ENCODE peak calls at places on chromosome 1, in seven cellular contexts. One of them, this sample, is unnamed.

GRCh38 chr1:18112611-18113010 is 5.0 kb downstream of the IGSF21 start:
- DNase-seq in IMR-90: no peak
- DNase-seq in heart left ventricle: no peak
- DNase-seq in spleen: no peak
- DNase-seq in cardiac muscle cell: no peak
- DNase-seq in adrenal gland: no peak
- DNase-seq in SK-N-SH: no peak
- DNase-seq in this sample: no peak

GRCh38 chr1:172708452-172708851 is 49.5 kb downstream of the FASLG start:
- DNase-seq in cardiac muscle cell: no peak
- DNase-seq in SK-N-SH: no peak
- DNase-seq in spleen: no peak
- DNase-seq in adrenal gland: no peak
- DNase-seq in IMR-90: no peak
- DNase-seq in heart left ventricle: no peak
- DNase-seq in this sample: no peak

GRCh38 chr1:99644302-99645004 is 1.5 kb upstream of the PALMD start:
- DNase-seq in heart left ventricle: no peak
- DNase-seq in cardiac muscle cell: no peak
- DNase-seq in spleen: no peak
- DNase-seq in IMR-90: no peak
- DNase-seq in adrenal gland: no peak
- DNase-seq in SK-N-SH: no peak
- DNase-seq in this sample: no peak

GRCh38 chr1:225460737-225461532 is 33.1 kb upstream of the LBR start:
- DNase-seq in IMR-90: no peak
- DNase-seq in cardiac muscle cell: no peak
- DNase-seq in SK-N-SH: peak; percentile 56
- DNase-seq in spleen: peak; percentile 66
- DNase-seq in heart left ventricle: no peak
- DNase-seq in adrenal gland: no peak
- DNase-seq in this sample: no peak

GRCh38 chr1:176559474-176560390 is 96.8 kb downstream of the PAPPA2 start:
- DNase-seq in SK-N-SH: peak; percentile 77
- DNase-seq in cardiac muscle cell: peak; percentile 90
- DNase-seq in spleen: no peak
- DNase-seq in heart left ventricle: peak; percentile 40
- DNase-seq in adrenal gland: peak; percentile 53
- DNase-seq in IMR-90: peak; percentile 53
- DNase-seq in this sample: peak; percentile 22

GRCh38 chr1:235996048-235996785 is 68.7 kb downstream of the NID1 start:
- DNase-seq in adrenal gland: no peak
- DNase-seq in SK-N-SH: no peak
- DNase-seq in cardiac muscle cell: peak; percentile 24
- DNase-seq in heart left ventricle: no peak
- DNase-seq in spleen: no peak
- DNase-seq in IMR-90: no peak
- DNase-seq in this sample: no peak

GRCh38 chr1:115052454-115053083 is 22.9 kb downstream of the TSHB start:
- DNase-seq in IMR-90: peak; percentile 33
- DNase-seq in adrenal gland: peak; percentile 51
- DNase-seq in spleen: no peak
- DNase-seq in cardiac muscle cell: peak; percentile 76
- DNase-seq in SK-N-SH: peak; percentile 61
- DNase-seq in heart left ventricle: peak; percentile 56
- DNase-seq in this sample: no peak

GRCh38 chr1:163794551-163794950 is 472.8 kb downstream of the NUF2 start:
- DNase-seq in spleen: no peak
- DNase-seq in heart left ventricle: no peak
- DNase-seq in IMR-90: no peak
- DNase-seq in adrenal gland: no peak
- DNase-seq in SK-N-SH: no peak
- DNase-seq in cardiac muscle cell: no peak
- DNase-seq in this sample: no peak

GRCh38 chr1:84611796-84612195 is 37.6 kb upstream of the CTBS start:
- DNase-seq in adrenal gland: no peak
- DNase-seq in spleen: no peak
- DNase-seq in IMR-90: peak; percentile 78
- DNase-seq in SK-N-SH: no peak
- DNase-seq in heart left ventricle: no peak
- DNase-seq in cardiac muscle cell: no peak
- DNase-seq in this sample: no peak

GRCh38 chr1:5620997-5621396 is 371.2 kb downstream of the NPHP4 start:
- DNase-seq in adrenal gland: no peak
- DNase-seq in spleen: no peak
- DNase-seq in heart left ventricle: no peak
- DNase-seq in cardiac muscle cell: peak; percentile 86
- DNase-seq in IMR-90: no peak
- DNase-seq in SK-N-SH: peak; percentile 83
- DNase-seq in this sample: peak; percentile 22

GRCh38 chr1:214205053-214205452 is 75.9 kb upstream of the SMYD2 start:
- DNase-seq in adrenal gland: no peak
- DNase-seq in spleen: no peak
- DNase-seq in heart left ventricle: no peak
- DNase-seq in cardiac muscle cell: no peak
- DNase-seq in IMR-90: no peak
- DNase-seq in SK-N-SH: no peak
- DNase-seq in this sample: no peak

GRCh38 chr1:235341334-235341733 is 13.0 kb downstream of the GGPS1 start:
- DNase-seq in spleen: no peak
- DNase-seq in cardiac muscle cell: no peak
- DNase-seq in SK-N-SH: no peak
- DNase-seq in IMR-90: no peak
- DNase-seq in adrenal gland: no peak
- DNase-seq in heart left ventricle: no peak
- DNase-seq in this sample: no peak

GRCh38 chr1:112957133-112957812 is 1.3 kb upstream of the SLC16A1 start:
- DNase-seq in SK-N-SH: peak; percentile 48
- DNase-seq in spleen: no peak
- DNase-seq in cardiac muscle cell: peak; percentile 62
- DNase-seq in adrenal gland: peak; percentile 35
- DNase-seq in IMR-90: peak; percentile 95
- DNase-seq in heart left ventricle: no peak
- DNase-seq in this sample: peak; percentile 10

GRCh38 chr1:144101397-144102050 is 129.7 kb upstream of the FAM72C start:
- DNase-seq in SK-N-SH: no peak
- DNase-seq in spleen: peak; percentile 84
- DNase-seq in cardiac muscle cell: peak; percentile 0
- DNase-seq in heart left ventricle: peak; percentile 28
- DNase-seq in IMR-90: no peak
- DNase-seq in adrenal gland: peak; percentile 26
- DNase-seq in this sample: no peak

GRCh38 chr1:165169028-165169427 is 187.5 kb downstream of the LMX1A start:
- DNase-seq in heart left ventricle: no peak
- DNase-seq in adrenal gland: no peak
- DNase-seq in spleen: no peak
- DNase-seq in SK-N-SH: no peak
- DNase-seq in IMR-90: no peak
- DNase-seq in cardiac muscle cell: no peak
- DNase-seq in this sample: no peak

GRCh38 chr1:86846166-86846647 is 67.7 kb downstream of the SELENOF start:
- DNase-seq in cardiac muscle cell: no peak
- DNase-seq in SK-N-SH: peak; percentile 7
- DNase-seq in heart left ventricle: no peak
- DNase-seq in spleen: no peak
- DNase-seq in adrenal gland: no peak
- DNase-seq in IMR-90: peak; percentile 91
- DNase-seq in this sample: no peak

GRCh38 chr1:1005774-1006304 is 5.9 kb upstream of the HES4 start:
- DNase-seq in IMR-90: no peak
- DNase-seq in adrenal gland: no peak
- DNase-seq in heart left ventricle: peak; percentile 27
- DNase-seq in spleen: peak; percentile 73
- DNase-seq in SK-N-SH: no peak
- DNase-seq in cardiac muscle cell: no peak
- DNase-seq in this sample: no peak

GRCh38 chr1:200626853-200627534 is 6.4 kb upstream of the KIF14 start:
- DNase-seq in cardiac muscle cell: no peak
- DNase-seq in adrenal gland: no peak
- DNase-seq in spleen: no peak
- DNase-seq in SK-N-SH: no peak
- DNase-seq in IMR-90: no peak
- DNase-seq in heart left ventricle: no peak
- DNase-seq in this sample: no peak

GRCh38 chr1:172476218-172476811 is 32.4 kb upstream of the PIGC start:
- DNase-seq in spleen: no peak
- DNase-seq in cardiac muscle cell: peak; percentile 62
- DNase-seq in SK-N-SH: no peak
- DNase-seq in heart left ventricle: no peak
- DNase-seq in adrenal gland: no peak
- DNase-seq in IMR-90: no peak
- DNase-seq in this sample: no peak

GRCh38 chr1:183957216-183957830 is 80.2 kb downstream of the COLGALT2 start:
- DNase-seq in adrenal gland: no peak
- DNase-seq in IMR-90: no peak
- DNase-seq in spleen: no peak
- DNase-seq in cardiac muscle cell: no peak
- DNase-seq in heart left ventricle: no peak
- DNase-seq in SK-N-SH: no peak
- DNase-seq in this sample: no peak

GRCh38 chr1:92901699-92902405 is 59.4 kb downstream of the DIPK1A start:
- DNase-seq in adrenal gland: no peak
- DNase-seq in heart left ventricle: no peak
- DNase-seq in SK-N-SH: no peak
- DNase-seq in spleen: no peak
- DNase-seq in cardiac muscle cell: no peak
- DNase-seq in IMR-90: peak; percentile 46
- DNase-seq in this sample: no peak

GRCh38 chr1:24713176-24713575 is 32.1 kb upstream of the CLIC4 start:
- DNase-seq in spleen: no peak
- DNase-seq in heart left ventricle: no peak
- DNase-seq in IMR-90: no peak
- DNase-seq in adrenal gland: no peak
- DNase-seq in SK-N-SH: no peak
- DNase-seq in cardiac muscle cell: no peak
- DNase-seq in this sample: no peak

GRCh38 chr1:203153989-203154821 is 21.4 kb downstream of the MYBPH start:
- DNase-seq in heart left ventricle: no peak
- DNase-seq in SK-N-SH: peak; percentile 55
- DNase-seq in cardiac muscle cell: no peak
- DNase-seq in spleen: no peak
- DNase-seq in IMR-90: peak; percentile 41
- DNase-seq in adrenal gland: no peak
- DNase-seq in this sample: no peak

GRCh38 chr1:111615874-111616715 is 3.5 kb upstream of the RAP1A start:
- DNase-seq in IMR-90: peak; percentile 32
- DNase-seq in cardiac muscle cell: no peak
- DNase-seq in SK-N-SH: no peak
- DNase-seq in spleen: no peak
- DNase-seq in heart left ventricle: no peak
- DNase-seq in adrenal gland: no peak
- DNase-seq in this sample: no peak
- H3K27ac ChIP-seq in IMR-90: no peak overlapping the region
- H3K27ac ChIP-seq in cardiac muscle cell: no peak overlapping the region
- H3K27ac ChIP-seq in SK-N-SH: no peak overlapping the region
- H3K27ac ChIP-seq in spleen: peak overlapping the region; percentile 77
- H3K27ac ChIP-seq in heart left ventricle: no peak overlapping the region
- H3K27ac ChIP-seq in adrenal gland: no peak overlapping the region
- H3K27ac ChIP-seq in this sample: no peak overlapping the region

GRCh38 chr1:28028873-28029654 is 59.3 kb downstream of the EYA3 start:
- DNase-seq in cardiac muscle cell: no peak
- DNase-seq in spleen: no peak
- DNase-seq in heart left ventricle: no peak
- DNase-seq in adrenal gland: no peak
- DNase-seq in IMR-90: peak; percentile 43
- DNase-seq in SK-N-SH: no peak
- DNase-seq in this sample: no peak

GRCh38 chr1:28027238-28027637 is 61.2 kb downstream of the EYA3 start:
- DNase-seq in cardiac muscle cell: no peak
- DNase-seq in adrenal gland: no peak
- DNase-seq in spleen: no peak
- DNase-seq in heart left ventricle: no peak
- DNase-seq in SK-N-SH: no peak
- DNase-seq in IMR-90: no peak
- DNase-seq in this sample: no peak

GRCh38 chr1:28035420-28035819 is 53.0 kb downstream of the EYA3 start:
- DNase-seq in heart left ventricle: no peak
- DNase-seq in adrenal gland: no peak
- DNase-seq in cardiac muscle cell: no peak
- DNase-seq in IMR-90: no peak
- DNase-seq in SK-N-SH: no peak
- DNase-seq in spleen: no peak
- DNase-seq in this sample: no peak

GRCh38 chr1:28027660-28028059 is 60.8 kb downstream of the EYA3 start:
- DNase-seq in cardiac muscle cell: no peak
- DNase-seq in spleen: no peak
- DNase-seq in adrenal gland: no peak
- DNase-seq in heart left ventricle: no peak
- DNase-seq in SK-N-SH: no peak
- DNase-seq in IMR-90: no peak
- DNase-seq in this sample: no peak

GRCh38 chr1:28031173-28031572 is 57.2 kb downstream of the EYA3 start:
- DNase-seq in heart left ventricle: no peak
- DNase-seq in SK-N-SH: no peak
- DNase-seq in spleen: no peak
- DNase-seq in cardiac muscle cell: peak; percentile 49
- DNase-seq in IMR-90: peak; percentile 27
- DNase-seq in adrenal gland: no peak
- DNase-seq in this sample: no peak
- H3K27ac ChIP-seq in heart left ventricle: no peak overlapping the region
- H3K27ac ChIP-seq in SK-N-SH: no peak overlapping the region
- H3K27ac ChIP-seq in spleen: no peak overlapping the region
- H3K27ac ChIP-seq in cardiac muscle cell: peak overlapping the region; percentile 76
- H3K27ac ChIP-seq in IMR-90: no peak overlapping the region
- H3K27ac ChIP-seq in adrenal gland: no peak overlapping the region
- H3K27ac ChIP-seq in this sample: no peak overlapping the region

DNA sequence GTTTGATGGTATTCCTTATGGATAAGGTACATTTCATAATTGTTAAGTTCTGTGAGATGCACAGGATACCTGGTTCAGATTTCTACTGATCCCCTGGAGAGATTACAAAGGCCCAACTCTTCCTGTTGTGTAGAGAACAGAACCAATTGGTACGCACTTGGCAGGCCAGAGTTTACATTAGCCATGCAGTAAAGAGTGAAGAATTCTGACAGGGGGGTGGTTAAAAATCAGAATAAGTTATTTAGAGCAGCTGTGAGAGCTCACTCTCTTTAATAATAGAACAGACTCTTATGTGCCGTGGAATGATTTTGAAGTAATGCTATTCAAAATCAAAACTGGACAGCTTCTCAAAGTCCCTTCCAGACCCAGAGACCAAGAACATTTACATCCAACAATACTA is 4.2 kb downstream of the USP24 start:
- DNase-seq in adrenal gland: no peak
- DNase-seq in heart left ventricle: no peak
- DNase-seq in spleen: no peak
- DNase-seq in cardiac muscle cell: no peak
- DNase-seq in IMR-90: no peak
- DNase-seq in SK-N-SH: no peak
- DNase-seq in this sample: no peak
- H3K27ac ChIP-seq in adrenal gland: no peak overlapping the region
- H3K27ac ChIP-seq in heart left ventricle: peak overlapping the region; percentile 98
- H3K27ac ChIP-seq in spleen: peak overlapping the region; percentile 99
- H3K27ac ChIP-seq in cardiac muscle cell: peak overlapping the region; percentile 72
- H3K27ac ChIP-seq in IMR-90: no peak overlapping the region
- H3K27ac ChIP-seq in SK-N-SH: peak overlapping the region; percentile 8
- H3K27ac ChIP-seq in this sample: no peak overlapping the region

DNA sequence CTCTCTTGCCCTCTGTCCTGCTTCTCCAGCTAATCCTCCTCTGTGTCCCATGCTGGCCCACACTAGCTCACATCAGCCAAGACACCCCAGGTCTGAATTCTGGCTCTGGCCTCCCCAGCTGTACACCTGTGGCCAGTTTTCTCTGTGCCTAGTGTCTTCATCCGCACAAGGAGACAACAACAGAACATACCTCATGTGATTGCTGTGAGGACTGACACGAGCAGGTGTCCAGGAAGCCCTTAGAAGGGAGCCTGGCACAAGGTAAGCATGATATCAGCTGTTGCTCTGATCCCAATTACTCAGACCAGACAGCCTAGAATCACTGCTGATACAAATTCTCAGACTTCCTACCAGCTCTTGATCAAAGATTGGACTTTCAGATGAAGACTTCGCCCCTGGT is 71.2 kb upstream of the GJB5 start:
- DNase-seq in spleen: no peak
- DNase-seq in adrenal gland: no peak
- DNase-seq in SK-N-SH: no peak
- DNase-seq in IMR-90: no peak
- DNase-seq in heart left ventricle: no peak
- DNase-seq in cardiac muscle cell: no peak
- DNase-seq in this sample: no peak
- H3K27ac ChIP-seq in spleen: no peak overlapping the region
- H3K27ac ChIP-seq in adrenal gland: no peak overlapping the region
- H3K27ac ChIP-seq in SK-N-SH: no peak overlapping the region
- H3K27ac ChIP-seq in IMR-90: no peak overlapping the region
- H3K27ac ChIP-seq in heart left ventricle: no peak overlapping the region
- H3K27ac ChIP-seq in cardiac muscle cell: no peak overlapping the region
- H3K27ac ChIP-seq in this sample: peak overlapping the region; percentile 36